ENCODE peak calls at places on chromosomes 1 and 21, in seven cellular contexts. O is astrocyte of the cerebellum, R is LNCaP clone FGC, Q is pancreas, W is brain microvascular endothelial cell, H is aorta, P is PC-9. N is an unnamed sample.

GRCh38 chr1:6220236-6220635 is 14.3 kb downstream of the RNF207 start:
- DNase-seq in O (no peak), R (peak; percentile 45), Q (no peak), W (no peak), H (no peak), P (peak; percentile 80), N (no peak)

GRCh38 chr1:11024545-11024944 is 12.1 kb downstream of the TARDBP start:
- DNase-seq in O (no peak), R (no peak), Q (no peak), W (no peak), H (no peak), P (no peak), N (no peak)

GRCh38 chr1:28642056-28642846 is 616 bp downstream of the TAF12 start:
- DNase-seq in O (no peak), R (no peak), Q (no peak), W (no peak), H (no peak), P (no peak), N (no peak)

GRCh38 chr21:44758141-44758561 is 43.5 kb downstream of the UBE2G2 start:
- DNase-seq in O (no peak), R (no peak), Q (no peak), W (no peak), H (peak; percentile 38), P (no peak), N (no peak)

GRCh38 chr1:7702365-7702764 is 68.7 kb upstream of the VAMP3 start:
- DNase-seq in O (no peak), R (no peak), Q (no peak), W (no peak), H (no peak), P (no peak), N (no peak)

GRCh38 chr1:149917590-149918144 is at the start of gene SV2A:
- DNase-seq in O (no peak), R (no peak), Q (no peak), W (no peak), H (peak; percentile 89), P (no peak), N (no peak)

GRCh38 chr1:20063861-20064292 is 6.1 kb upstream of the PLA2G5 start:
- DNase-seq in O (peak; percentile 12), R (no peak), Q (no peak), W (peak; percentile 40), H (no peak), P (no peak), N (peak; percentile 36)

GRCh38 chr21:38917045-38917774 is 111.5 kb downstream of the ETS2 start:
- DNase-seq in O (no peak), R (no peak), Q (no peak), W (no peak), H (no peak), P (no peak), N (no peak)

GRCh38 chr1:45750298-45751038 is at the start of gene IPP:
- DNase-seq in O (peak; percentile 89), R (peak; percentile 93), Q (peak; percentile 98), W (peak; percentile 93), H (peak; percentile 99), P (peak; percentile 99), N (peak; percentile 74)

GRCh38 chr1:78619803-78620579 is at the start of gene IFI44L:
- DNase-seq in O (peak; percentile 18), R (no peak), Q (no peak), W (peak; percentile 67), H (no peak), P (peak; percentile 62), N (no peak)

GRCh38 chr1:2847086-2847850 is 45.8 kb upstream of the TTC34 start:
- DNase-seq in O (no peak), R (no peak), Q (no peak), W (no peak), H (no peak), P (no peak), N (no peak)

GRCh38 chr1:66298427-66298826 is 235.5 kb upstream of the SGIP1 start:
- DNase-seq in O (no peak), R (peak; percentile 67), Q (no peak), W (no peak), H (no peak), P (peak; percentile 10), N (no peak)

DNA sequence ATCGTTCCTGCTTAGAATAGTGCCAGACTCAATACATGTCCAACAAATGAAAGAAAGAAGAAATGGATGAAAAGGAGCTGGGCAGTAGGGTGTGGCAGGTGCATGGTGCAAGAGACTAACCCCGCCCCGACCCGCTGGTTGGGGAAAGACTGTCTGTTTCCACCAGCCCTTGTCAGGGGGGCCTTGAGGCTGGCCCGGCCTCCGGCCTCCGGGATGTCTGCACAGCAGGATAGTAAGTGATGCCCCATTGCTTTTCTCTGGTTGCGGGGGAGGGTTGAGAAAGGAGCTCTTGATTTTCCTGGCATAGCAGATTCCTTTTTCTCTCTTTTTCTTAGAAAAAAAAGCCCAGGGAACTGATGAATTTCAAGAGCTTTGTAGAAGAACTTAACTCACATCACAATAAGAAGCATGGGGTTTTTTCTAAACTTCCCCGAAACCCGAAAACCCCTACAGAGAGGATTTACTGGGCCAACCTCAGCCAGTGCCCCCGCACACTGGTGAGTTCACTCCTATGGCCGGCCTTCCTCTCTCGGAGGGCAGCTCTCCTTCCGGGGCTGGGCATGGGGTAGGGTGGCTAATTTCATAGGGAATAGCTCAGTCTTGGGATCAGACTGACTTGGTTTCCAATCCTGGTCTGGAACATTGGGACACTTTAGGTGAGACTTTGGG is 12.5 kb upstream of the TTC22 start:
- DNase-seq in O (no peak), R (no peak), Q (no peak), W (no peak), H (no peak), P (no peak), N (no peak)
- H3K4me3 ChIP-seq in O (no peak overlapping the region), R (no peak overlapping the region), Q (no peak overlapping the region), W (no peak overlapping the region), H (no peak overlapping the region), P (no peak overlapping the region), N (no peak overlapping the region)

DNA sequence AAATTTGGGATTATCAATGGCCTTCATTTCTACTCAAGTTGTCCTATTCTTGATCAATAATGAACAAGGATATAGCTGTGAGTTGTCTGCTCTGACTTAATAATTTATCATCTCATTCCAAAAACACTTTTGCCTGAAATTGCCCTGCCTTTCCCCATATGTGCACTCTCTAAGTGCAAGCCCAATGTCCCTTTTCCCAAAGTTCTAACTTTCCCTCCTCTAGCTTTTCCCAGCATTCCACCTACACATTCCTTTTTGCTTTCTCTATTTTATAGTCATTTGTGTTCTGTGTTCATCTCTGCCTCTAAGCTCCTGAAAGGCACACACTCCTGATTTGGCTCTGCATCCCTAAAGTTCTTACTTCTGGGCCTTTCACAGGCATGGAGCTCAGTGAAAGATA is 34.7 kb downstream of the SUSD4 start:
- DNase-seq in O (no peak), R (no peak), Q (no peak), W (no peak), H (no peak), P (no peak), N (no peak)
- H3K4me3 ChIP-seq in O (no peak overlapping the region), R (no peak overlapping the region), Q (no peak overlapping the region), W (no peak overlapping the region), H (no peak overlapping the region), P (no peak overlapping the region), N (no peak overlapping the region)

GRCh38 chr1:209829716-209830115 is 1.9 kb downstream of the UTP25 start:
- DNase-seq in O (no peak), R (no peak), Q (no peak), W (no peak), H (no peak), P (no peak), N (no peak)
- H3K4me3 ChIP-seq in O (no peak overlapping the region), R (no peak overlapping the region), Q (no peak overlapping the region), W (no peak overlapping the region), H (no peak overlapping the region), P (peak overlapping the region; percentile 74), N (no peak overlapping the region)

GRCh38 chr1:39568208-39568607 is 8.4 kb downstream of the PABPC4 start:
- DNase-seq in O (no peak), R (no peak), Q (no peak), W (no peak), H (no peak), P (no peak), N (no peak)

GRCh38 chr1:39571178-39571483 is 5.5 kb downstream of the PABPC4 start:
- DNase-seq in O (no peak), R (no peak), Q (no peak), W (no peak), H (no peak), P (no peak), N (no peak)

GRCh38 chr1:39570477-39571177 is 6.0 kb downstream of the PABPC4 start:
- DNase-seq in O (no peak), R (no peak), Q (no peak), W (no peak), H (no peak), P (no peak), N (no peak)

GRCh38 chr1:39567302-39567701 is 9.3 kb downstream of the PABPC4 start:
- DNase-seq in O (no peak), R (no peak), Q (peak; percentile 53), W (no peak), H (no peak), P (no peak), N (no peak)

DNA sequence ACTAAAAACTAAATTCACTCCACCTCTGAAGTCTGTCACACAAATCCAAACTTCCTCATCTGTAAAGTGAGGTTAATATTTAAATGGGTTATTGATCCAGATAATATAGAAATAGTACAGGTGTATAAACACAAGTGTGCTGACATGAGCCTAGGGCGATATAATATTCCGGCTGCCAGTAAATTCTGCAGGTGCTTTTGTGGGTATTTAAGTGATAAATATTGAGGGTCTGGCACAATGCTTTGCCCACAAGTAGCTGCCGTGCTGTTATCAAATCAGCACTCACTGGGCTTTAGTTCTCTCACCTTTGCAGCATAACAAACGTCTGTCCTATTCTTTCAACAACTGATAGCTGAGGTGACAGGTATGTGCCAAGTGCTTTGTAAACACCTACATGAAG is 7.6 kb downstream of the PABPC4 start:
- DNase-seq in O (no peak), R (no peak), Q (peak; percentile 46), W (no peak), H (no peak), P (no peak), N (no peak)
- H3K4me3 ChIP-seq in O (no peak overlapping the region), R (no peak overlapping the region), Q (peak overlapping the region; percentile 18), W (no peak overlapping the region), H (no peak overlapping the region), P (no peak overlapping the region), N (no peak overlapping the region)

GRCh38 chr1:183178490-183178889 is 7.6 kb upstream of the LAMC2 start:
- DNase-seq in O (no peak), R (no peak), Q (no peak), W (peak; percentile 20), H (no peak), P (no peak), N (no peak)

GRCh38 chr1:183175631-183176030 is 10.4 kb upstream of the LAMC2 start:
- DNase-seq in O (no peak), R (no peak), Q (no peak), W (no peak), H (no peak), P (no peak), N (no peak)

GRCh38 chr1:183180213-183180612 is 5.9 kb upstream of the LAMC2 start:
- DNase-seq in O (peak; percentile 96), R (peak; percentile 63), Q (peak; percentile 49), W (peak; percentile 70), H (no peak), P (no peak), N (peak; percentile 61)

GRCh38 chr1:183185941-183186490 is at the start of gene LAMC2:
- DNase-seq in O (peak; percentile 15), R (no peak), Q (peak; percentile 51), W (peak; percentile 36), H (no peak), P (peak; percentile 89), N (no peak)

GRCh38 chr1:183180634-183181056 is 5.4 kb upstream of the LAMC2 start:
- DNase-seq in O (peak; percentile 47), R (no peak), Q (peak; percentile 29), W (peak; percentile 87), H (peak; percentile 83), P (peak; percentile 47), N (peak; percentile 65)
- H3K4me3 ChIP-seq in O (no peak overlapping the region), R (no peak overlapping the region), Q (no peak overlapping the region), W (no peak overlapping the region), H (no peak overlapping the region), P (no peak overlapping the region), N (no peak overlapping the region)

GRCh38 chr1:41102208-41102607 is 80.7 kb upstream of the SLFNL1 start:
- DNase-seq in O (peak; percentile 98), R (peak; percentile 94), Q (peak; percentile 89), W (peak; percentile 76), H (peak; percentile 96), P (peak; percentile 41), N (peak; percentile 95)
- H3K4me3 ChIP-seq in O (no peak overlapping the region), R (no peak overlapping the region), Q (no peak overlapping the region), W (no peak overlapping the region), H (no peak overlapping the region), P (no peak overlapping the region), N (no peak overlapping the region)